ENCODE peak calls at places on chromosomes 12 and 14, in six cellular contexts. E, L, J, A, M and I are unnamed samples.
A peak's percentile ranks its signal among the peaks of the same experiment; 100 is the strongest.

GRCh38 chr12:106246891-106247730 is 709 bp downstream of the CKAP4 start:
- DNase-seq in J (peak; percentile 56), A (peak; percentile 49), L (peak; percentile 92), M (peak; percentile 75), E (peak; percentile 61), I (no peak)

GRCh38 chr12:121800694-121801600 is 2.9 kb upstream of the SETD1B start:
- DNase-seq in M (peak; percentile 78), E (peak; percentile 83), J (peak; percentile 79), A (peak; percentile 64), L (peak; percentile 95), I (peak; percentile 76)

GRCh38 chr14:64639340-64639821 is 64.8 kb upstream of the PLEKHG3 start:
- DNase-seq in E (peak; percentile 46), A (no peak), L (no peak), M (no peak), J (peak; percentile 45), I (no peak)

GRCh38 chr12:34290191-34290995 is 268.1 kb downstream of the ALG10 start:
- DNase-seq in L (peak; percentile 20), E (no peak), J (no peak), M (no peak), A (no peak), I (peak; percentile 37)

GRCh38 chr14:63632932-63633514 is 8.6 kb downstream of the WDR89 start:
- DNase-seq in E (peak; percentile 44), L (no peak), J (peak; percentile 48), M (no peak), A (no peak), I (no peak)

GRCh38 chr12:86134571-86134970 is 121.6 kb downstream of the MGAT4C start:
- DNase-seq in E (peak; percentile 35), J (no peak), M (no peak), A (no peak), L (no peak), I (no peak)

GRCh38 chr12:24600996-24601395 is 347.9 kb downstream of the BCAT1 start:
- DNase-seq in L (no peak), J (no peak), M (no peak), E (peak; percentile 92), A (no peak), I (no peak)

GRCh38 chr12:104478396-104479140 is 21.8 kb downstream of the CHST11 start:
- DNase-seq in A (no peak), L (no peak), J (no peak), E (no peak), M (no peak), I (no peak)

GRCh38 chr14:76836029-76836630 is 9.9 kb downstream of the LRRC74A start:
- DNase-seq in M (peak; percentile 48), A (no peak), L (peak; percentile 77), E (no peak), J (no peak), I (no peak)

GRCh38 chr14:38208825-38209562 is 1.3 kb downstream of the SSTR1 start:
- DNase-seq in A (no peak), E (peak; percentile 74), J (peak; percentile 70), M (peak; percentile 84), L (peak; percentile 61), I (peak; percentile 63)

GRCh38 chr12:68376901-68377300 is 44.7 kb upstream of the MDM1 start:
- DNase-seq in M (no peak), A (no peak), L (no peak), E (no peak), J (no peak), I (no peak)

GRCh38 chr14:66015046-66015780 is 471.0 kb upstream of the CCDC196 start:
- DNase-seq in A (no peak), E (no peak), J (no peak), M (no peak), L (no peak), I (no peak)

GRCh38 chr12:52351196-52352059 is 15.9 kb downstream of the KRT85 start:
- DNase-seq in L (peak; percentile 69), J (no peak), M (peak; percentile 60), E (no peak), A (no peak), I (no peak)

GRCh38 chr14:95480109-95480886 is 36.2 kb downstream of the SYNE3 start:
- DNase-seq in J (no peak), A (peak; percentile 75), E (peak; percentile 31), M (no peak), L (peak; percentile 93), I (no peak)

GRCh38 chr14:52043690-52044089 is 25.2 kb downstream of the NID2 start:
- DNase-seq in M (no peak), A (no peak), E (peak; percentile 23), L (peak; percentile 56), J (peak; percentile 75), I (no peak)

GRCh38 chr14:36996133-36996856 is 176.1 kb downstream of the SLC25A21 start:
- DNase-seq in E (peak; percentile 68), J (no peak), A (no peak), L (no peak), M (no peak), I (peak; percentile 53)

GRCh38 chr14:37202812-37203211 is 5.1 kb downstream of the MIPOL1 start:
- DNase-seq in L (no peak), A (no peak), M (no peak), E (no peak), J (no peak), I (no peak)

GRCh38 chr12:74412607-74413230 is 124.9 kb upstream of the ATXN7L3B start:
- DNase-seq in E (peak; percentile 3), M (no peak), J (peak; percentile 48), A (no peak), L (no peak), I (no peak)

GRCh38 chr14:93706360-93706955 is 81.8 kb downstream of the PRIMA1 start:
- DNase-seq in J (no peak), L (no peak), M (no peak), A (no peak), E (no peak), I (no peak)

GRCh38 chr12:132026796-132027500 is 77.2 kb downstream of the EP400 start:
- DNase-seq in J (no peak), A (no peak), L (no peak), M (no peak), E (no peak), I (no peak)

GRCh38 chr12:76586764-76587395 is 27.3 kb upstream of the OSBPL8 start:
- DNase-seq in A (no peak), J (peak; percentile 73), M (no peak), L (no peak), E (peak; percentile 67), I (no peak)

GRCh38 chr12:51254592-51254991 is 15.6 kb downstream of the SMAGP start:
- DNase-seq in A (no peak), J (no peak), M (no peak), E (no peak), L (no peak), I (no peak)

GRCh38 chr12:51247523-51248206 is 9.0 kb downstream of the DAZAP2 start:
- DNase-seq in A (no peak), L (no peak), M (no peak), J (peak; percentile 42), E (no peak), I (no peak)

DNA sequence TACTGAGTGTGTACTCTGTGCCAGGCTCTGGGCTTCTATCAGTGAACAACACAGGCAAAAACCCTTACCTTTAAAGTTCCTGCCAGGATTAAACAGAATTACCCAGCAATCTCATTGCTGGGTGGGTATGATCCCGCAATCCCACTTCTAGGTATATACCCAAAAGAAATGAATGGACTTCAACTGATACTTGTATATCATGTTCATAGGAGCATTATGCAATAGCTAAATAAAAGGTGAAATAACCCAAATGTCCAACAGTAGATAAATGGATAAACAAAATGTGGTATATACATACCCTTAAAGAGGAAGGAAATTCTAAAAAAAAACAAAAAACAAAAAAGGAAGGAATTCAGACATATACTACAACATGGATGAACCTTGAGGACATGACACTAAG is 14.7 kb downstream of the DAZAP2 start:
- DNase-seq in J (no peak), E (no peak), L (no peak), A (no peak), M (no peak), I (no peak)
- H3K27ac ChIP-seq in J (no peak overlapping the region), E (no peak overlapping the region), L (no peak overlapping the region), A (no peak overlapping the region), M (no peak overlapping the region), I (no peak overlapping the region)

GRCh38 chr14:22646570-22647254 is 2.6 kb upstream of the OR6J1 start:
- DNase-seq in L (no peak), J (no peak), M (no peak), A (no peak), E (peak; percentile 79), I (no peak)
- H3K4me3 ChIP-seq in L (no peak overlapping the region), J (no peak overlapping the region), M (no peak overlapping the region), A (no peak overlapping the region), E (no peak overlapping the region), I (no peak overlapping the region)

DNA sequence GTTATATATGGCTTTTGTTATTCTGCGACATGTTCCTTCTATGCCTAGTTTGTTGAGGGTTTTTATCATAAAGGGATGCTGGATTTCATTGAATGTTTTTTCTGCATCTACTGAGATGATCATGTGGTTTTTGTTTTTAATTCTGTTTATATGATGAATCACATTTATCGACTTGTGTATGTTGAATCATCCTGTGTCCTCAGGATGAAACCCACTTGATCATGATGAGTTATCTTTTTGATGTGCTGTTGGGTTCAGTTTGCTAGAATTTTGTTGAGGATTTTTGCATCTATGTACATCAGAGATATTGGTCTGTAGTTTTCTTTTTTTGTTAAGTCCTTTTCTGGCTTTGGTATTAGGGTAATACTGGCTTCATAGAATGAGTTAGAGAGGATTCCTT is 291.2 kb downstream of the AKAP6 start:
- DNase-seq in L (no peak), M (no peak), J (no peak), A (no peak), E (peak; percentile 55), I (no peak)
- H3K27ac ChIP-seq in L (no peak overlapping the region), M (no peak overlapping the region), J (no peak overlapping the region), A (no peak overlapping the region), E (no peak overlapping the region), I (no peak overlapping the region)

GRCh38 chr12:45339035-45339434 is 123.1 kb downstream of the ANO6 start:
- DNase-seq in J (no peak), M (no peak), E (no peak), L (no peak), A (no peak), I (no peak)

GRCh38 chr12:45336331-45336730 is 120.4 kb downstream of the ANO6 start:
- DNase-seq in A (no peak), J (no peak), M (no peak), L (no peak), E (peak; percentile 99), I (no peak)

GRCh38 chr12:45337835-45338234 is 121.9 kb downstream of the ANO6 start:
- DNase-seq in A (no peak), M (no peak), L (no peak), E (no peak), J (no peak), I (no peak)

GRCh38 chr12:45338272-45338671 is 122.4 kb downstream of the ANO6 start:
- DNase-seq in E (no peak), A (no peak), M (no peak), L (no peak), J (peak; percentile 13), I (no peak)

GRCh38 chr12:45336762-45337596 is 121.1 kb downstream of the ANO6 start:
- DNase-seq in M (no peak), A (no peak), J (no peak), E (peak; percentile 98), L (no peak), I (no peak)
- H3K4me3 ChIP-seq in M (no peak overlapping the region), A (no peak overlapping the region), J (no peak overlapping the region), E (no peak overlapping the region), L (no peak overlapping the region), I (no peak overlapping the region)

GRCh38 chr12:48978741-48979601 is 849 bp downstream of the WNT1 start:
- DNase-seq in M (no peak), E (no peak), J (no peak), L (peak; percentile 65), A (no peak), I (no peak)
- H3K27ac ChIP-seq in M (no peak overlapping the region), E (no peak overlapping the region), J (no peak overlapping the region), L (no peak overlapping the region), A (no peak overlapping the region), I (no peak overlapping the region)